ENCODE peak calls at places on chromosomes 4 and X, in ten cellular contexts. W is mesendoderm, F is left lung, D is endothelial cell of umbilical vein, K is iPS DF 6.9, T is HCT116, I is tibial artery, Q is SJSA1, P is fibroblast of lung, R is cardiac muscle cell. X is an unnamed sample. For H3K4me1 and H3K27me3, the result is how much of the 10 kb centered on the place peaks cover.

GRCh38 chr4:47451657-47452056 is 11.8 kb downstream of the COMMD8 start:
- DNase-seq in W (no peak), F (no peak), D (no peak), K (no peak), T (no peak), I (no peak), Q (no peak), P (peak), R (no peak), X (no peak)

GRCh38 chrX:65578346-65578745 is 43.8 kb upstream of the LAS1L start:
- DNase-seq in W (no peak), F (no peak), D (no peak), K (no peak), T (no peak), I (no peak), Q (no peak), P (no peak), R (no peak), X (no peak)

GRCh38 chr4:136922066-136922465 is 610.2 kb downstream of the PCDH18 start:
- DNase-seq in W (no peak), F (no peak), D (no peak), K (no peak), T (no peak), I (no peak), Q (no peak), P (no peak), R (no peak), X (no peak)

GRCh38 chr4:29459926-29460325 is 1260.2 kb upstream of the PCDH7 start:
- DNase-seq in W (no peak), F (no peak), D (no peak), K (no peak), T (no peak), I (no peak), Q (no peak), P (no peak), R (no peak), X (no peak)

GRCh38 chr4:68865178-68865638 is 49.4 kb downstream of the UGT2B10 start:
- DNase-seq in W (no peak), F (no peak), D (no peak), K (no peak), T (no peak), I (no peak), Q (no peak), P (no peak), R (no peak), X (no peak)

GRCh38 chrX:45068555-45068954 is 132.1 kb downstream of the DIPK2B start:
- DNase-seq in W (no peak), F (no peak), D (no peak), K (no peak), T (no peak), I (no peak), Q (no peak), P (no peak), R (no peak), X (peak)

GRCh38 chrX:131827935-131828334 is 195.2 kb upstream of the STK26 start:
- DNase-seq in W (peak), F (no peak), D (peak), K (no peak), T (no peak), I (no peak), Q (peak), P (no peak), R (peak), X (no peak)

GRCh38 chr4:84698962-84699671 is 116.2 kb downstream of the CDS1 start:
- DNase-seq in W (no peak), F (no peak), D (no peak), K (no peak), T (no peak), I (no peak), Q (no peak), P (no peak), R (no peak), X (no peak)

GRCh38 chrX:70504772-70505450 is 60.3 kb downstream of the DLG3 start:
- DNase-seq in W (no peak), F (no peak), D (no peak), K (no peak), T (no peak), I (no peak), Q (no peak), P (no peak), R (no peak), X (no peak)

GRCh38 chrX:12716574-12716973 is 74.6 kb upstream of the PRPS2 start:
- DNase-seq in W (no peak), F (no peak), D (no peak), K (no peak), T (no peak), I (no peak), Q (no peak), P (no peak), R (no peak), X (no peak)

GRCh38 chr4:1235381-1236102 is 13.4 kb downstream of the CTBP1 start:
- DNase-seq in W (no peak), F (peak), D (no peak), K (no peak), T (no peak), I (peak), Q (no peak), P (no peak), R (no peak), X (no peak)

GRCh38 chr4:107472265-107472948 is 247.6 kb downstream of the PAPSS1 start:
- DNase-seq in W (no peak), F (no peak), D (no peak), K (no peak), T (no peak), I (no peak), Q (no peak), P (no peak), R (peak), X (no peak)

GRCh38 chr4:2598661-2599654 is 62.5 kb downstream of the FAM193A start:
- DNase-seq in W (peak), F (peak), D (peak), K (no peak), T (no peak), I (no peak), Q (no peak), P (peak), R (peak), X (no peak)

GRCh38 chr4:78291277-78291676 is 234.2 kb downstream of the FRAS1 start:
- DNase-seq in W (no peak), F (no peak), D (no peak), K (no peak), T (no peak), I (no peak), Q (no peak), P (no peak), R (no peak), X (no peak)

GRCh38 chr4:78292336-78292735 is 235.2 kb downstream of the FRAS1 start:
- DNase-seq in W (no peak), F (no peak), D (no peak), K (no peak), T (no peak), I (no peak), Q (no peak), P (no peak), R (no peak), X (no peak)

GRCh38 chr4:78296261-78296660 is 239.1 kb downstream of the FRAS1 start:
- DNase-seq in W (peak), F (no peak), D (no peak), K (no peak), T (no peak), I (no peak), Q (no peak), P (no peak), R (no peak), X (no peak)

GRCh38 chr4:78293348-78293747 is 236.2 kb downstream of the FRAS1 start:
- DNase-seq in W (no peak), F (no peak), D (no peak), K (no peak), T (no peak), I (no peak), Q (peak), P (peak), R (peak), X (no peak)

GRCh38 chr4:78293841-78294301 is 236.7 kb downstream of the FRAS1 start:
- DNase-seq in W (no peak), F (no peak), D (no peak), K (no peak), T (no peak), I (no peak), Q (peak), P (peak), R (peak), X (no peak)
- H3K4me1 ChIP-seq in W (under half), F (under half), D (under half), K (under half), T (under half), I (under half), Q (under half), P (under half), R (under half), X (under half)

GRCh38 chrX:37686979-37687378 is 1.4 kb downstream of the XK start:
- DNase-seq in W (no peak), F (no peak), D (no peak), K (no peak), T (no peak), I (no peak), Q (no peak), P (no peak), R (no peak), X (no peak)

GRCh38 chrX:37684426-37684825 is 1.2 kb upstream of the XK start:
- DNase-seq in W (no peak), F (no peak), D (no peak), K (no peak), T (no peak), I (no peak), Q (peak), P (peak), R (no peak), X (no peak)

GRCh38 chrX:37684918-37685317 is 673 bp upstream of the XK start:
- DNase-seq in W (peak), F (no peak), D (no peak), K (no peak), T (no peak), I (no peak), Q (no peak), P (no peak), R (no peak), X (no peak)

GRCh38 chrX:37685452-37686347 is at the start of gene XK:
- DNase-seq in W (peak), F (peak), D (peak), K (peak), T (peak), I (peak), Q (peak), P (peak), R (peak), X (no peak)

GRCh38 chrX:37686348-37686736 is 751 bp downstream of the XK start:
- DNase-seq in W (no peak), F (no peak), D (no peak), K (no peak), T (no peak), I (no peak), Q (no peak), P (no peak), R (no peak), X (no peak)
- H3K27ac ChIP-seq in W (no peak), F (no peak), D (no peak), K (no peak), T (peak), I (peak), Q (no peak), P (no peak), R (no peak), X (no peak)

GRCh38 chr4:8700576-8700975 is 108.0 kb downstream of the CPZ start:
- DNase-seq in W (no peak), F (no peak), D (no peak), K (no peak), T (no peak), I (no peak), Q (no peak), P (no peak), R (no peak), X (no peak)

GRCh38 chr4:8699479-8700145 is 107.0 kb downstream of the CPZ start:
- DNase-seq in W (no peak), F (no peak), D (no peak), K (no peak), T (no peak), I (no peak), Q (no peak), P (no peak), R (no peak), X (no peak)

GRCh38 chr4:8697826-8698225 is 105.3 kb downstream of the CPZ start:
- DNase-seq in W (no peak), F (no peak), D (no peak), K (no peak), T (no peak), I (no peak), Q (no peak), P (no peak), R (no peak), X (no peak)

GRCh38 chr4:8698341-8699062 is 105.9 kb downstream of the CPZ start:
- DNase-seq in W (no peak), F (no peak), D (no peak), K (no peak), T (no peak), I (no peak), Q (no peak), P (no peak), R (no peak), X (no peak)

DNA sequence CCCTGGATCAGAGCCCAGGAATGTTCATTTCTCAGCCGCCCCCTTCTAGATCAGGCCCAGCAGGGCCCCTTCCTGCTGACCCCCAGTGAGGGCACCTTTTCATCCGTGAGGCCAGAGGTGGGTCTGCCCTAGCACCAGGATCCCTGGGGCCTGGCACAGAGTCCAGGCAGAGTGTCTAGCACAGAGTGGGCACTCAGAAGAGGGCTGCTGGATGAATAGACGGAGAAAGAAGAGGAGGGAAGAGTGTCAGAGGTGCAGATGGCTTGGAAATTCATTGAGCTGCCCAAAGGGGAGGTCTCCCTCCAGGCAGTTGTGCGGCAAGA is 106.5 kb downstream of the CPZ start:
- DNase-seq in W (no peak), F (no peak), D (no peak), K (no peak), T (no peak), I (no peak), Q (no peak), P (no peak), R (no peak), X (no peak)
- H3K27me3 ChIP-seq in W (under half), F (half or more), D (under half), K (under half), T (under half), I (under half), Q (under half), P (under half), R (under half), X (under half)

GRCh38 chr4:128658214-128658621 is 151.3 kb upstream of the JADE1 start:
- DNase-seq in W (no peak), F (no peak), D (no peak), K (no peak), T (no peak), I (no peak), Q (no peak), P (peak), R (peak), X (no peak)
- H3K4me1 ChIP-seq in W (under half), F (under half), D (under half), K (under half), T (under half), I (half or more), Q (under half), P (under half), R (under half), X (under half)

GRCh38 chrX:104282326-104282725 is 27.6 kb upstream of the ESX1 start:
- DNase-seq in W (no peak), F (no peak), D (no peak), K (no peak), T (no peak), I (no peak), Q (no peak), P (no peak), R (no peak), X (no peak)
- H3K27ac ChIP-seq in W (no peak), F (no peak), D (no peak), K (no peak), T (no peak), I (no peak), Q (no peak), P (no peak), R (no peak), X (no peak)

DNA sequence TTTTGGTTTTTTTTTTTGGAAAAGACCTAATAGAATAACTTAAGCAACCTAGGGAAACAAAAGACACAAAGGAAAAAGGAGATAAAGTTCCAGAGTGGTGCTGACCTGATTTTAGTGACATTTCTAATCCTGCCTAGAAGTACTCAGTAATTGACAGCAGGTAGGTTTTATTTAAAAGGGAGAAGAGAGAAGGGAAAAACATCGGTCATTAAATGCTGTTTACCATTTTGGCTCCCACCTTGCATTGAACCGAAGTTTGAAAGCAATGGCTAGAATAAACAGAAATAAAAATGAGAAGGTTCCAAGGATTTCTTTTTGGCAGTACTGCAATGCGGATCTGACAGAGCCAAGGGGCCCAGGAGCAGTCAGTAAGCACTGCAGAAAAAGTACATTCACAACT is 115.8 kb upstream of the MAOA start:
- DNase-seq in W (no peak), F (no peak), D (no peak), K (no peak), T (no peak), I (no peak), Q (no peak), P (no peak), R (no peak), X (no peak)
- H3K27me3 ChIP-seq in W (under half), F (under half), D (under half), K (under half), T (under half), I (under half), Q (under half), P (under half), R (under half), X (under half)

X was measured in effector memory CD4-positive, alpha-beta T cell.